ENCODE peak calls at places on chromosomes 4 and X, in eight cellular contexts. R, N, Z, D, B, V, I and M are unnamed samples.

GRCh38 chr4:87853108-87853507 is 20.3 kb downstream of the MEPE start:
- DNase-seq in R (no peak), N (peak), Z (peak), D (no peak), B (peak), V (no peak), I (peak), M (peak)

GRCh38 chrX:3697701-3698279 is 15.7 kb downstream of the PRKX start:
- DNase-seq in R (no peak), N (peak), Z (no peak), D (peak), B (peak), V (no peak), I (no peak), M (no peak)

GRCh38 chrX:2492536-2493218 is 8.1 kb downstream of the DHRSX start:
- DNase-seq in R (no peak), N (no peak), Z (no peak), D (no peak), B (no peak), V (no peak), I (no peak), M (no peak)

GRCh38 chr4:59695355-59696053 is 1504.6 kb upstream of the ADGRL3 start:
- DNase-seq in R (no peak), N (no peak), Z (no peak), D (no peak), B (no peak), V (no peak), I (no peak), M (no peak)

GRCh38 chrX:34880656-34881055 is 61.9 kb upstream of the FAM47B start:
- DNase-seq in R (no peak), N (no peak), Z (peak), D (no peak), B (no peak), V (no peak), I (no peak), M (no peak)

GRCh38 chrX:110836982-110837381 is 41.4 kb upstream of the CHRDL1 start:
- DNase-seq in R (no peak), N (peak), Z (peak), D (no peak), B (peak), V (no peak), I (no peak), M (no peak)

GRCh38 chrX:46770006-46770816 is 11.3 kb upstream of the SLC9A7 start:
- DNase-seq in R (no peak), N (no peak), Z (no peak), D (no peak), B (no peak), V (no peak), I (no peak), M (no peak)

GRCh38 chrX:63739885-63740284 is 45.1 kb downstream of the ARHGEF9 start:
- DNase-seq in R (no peak), N (no peak), Z (no peak), D (no peak), B (no peak), V (no peak), I (no peak), M (no peak)

GRCh38 chrX:48676893-48677270 is 6.7 kb upstream of the WAS start:
- DNase-seq in R (peak), N (no peak), Z (peak), D (no peak), B (no peak), V (no peak), I (no peak), M (no peak)

GRCh38 chr4:71440612-71441011 is 101.8 kb downstream of the SLC4A4 start:
- DNase-seq in R (no peak), N (no peak), Z (no peak), D (no peak), B (no peak), V (no peak), I (no peak), M (no peak)

GRCh38 chrX:110267874-110268273 is 50.0 kb downstream of the AMMECR1 start:
- DNase-seq in R (no peak), N (no peak), Z (no peak), D (no peak), B (no peak), V (no peak), I (peak), M (no peak)

GRCh38 chr4:26557164-26557563 is 26.7 kb upstream of the TBC1D19 start:
- DNase-seq in R (no peak), N (no peak), Z (no peak), D (no peak), B (no peak), V (no peak), I (no peak), M (peak)

GRCh38 chrX:21958187-21958586 is 17.7 kb downstream of the SMS start:
- DNase-seq in R (no peak), N (no peak), Z (no peak), D (no peak), B (no peak), V (no peak), I (no peak), M (no peak)

GRCh38 chrX:104566921-104567501 is 1.0 kb downstream of the IL1RAPL2 start:
- DNase-seq in R (no peak), N (peak), Z (no peak), D (no peak), B (peak), V (no peak), I (no peak), M (no peak)

GRCh38 chr4:2286904-2287593 is 25.1 kb upstream of the MXD4 start:
- DNase-seq in R (no peak), N (peak), Z (no peak), D (peak), B (no peak), V (no peak), I (no peak), M (no peak)

GRCh38 chrX:109843963-109844751 is 111.1 kb upstream of the ACSL4 start:
- DNase-seq in R (no peak), N (no peak), Z (no peak), D (no peak), B (no peak), V (no peak), I (no peak), M (no peak)

GRCh38 chr4:54473077-54473545 is 184.6 kb upstream of the KIT start:
- DNase-seq in R (no peak), N (no peak), Z (no peak), D (no peak), B (no peak), V (no peak), I (no peak), M (peak)

GRCh38 chrX:12901486-12901885 is 4.9 kb upstream of the TLR8 start:
- DNase-seq in R (peak), N (peak), Z (peak), D (peak), B (peak), V (peak), I (peak), M (no peak)

GRCh38 chr4:6913350-6913749 is 3.7 kb downstream of the TBC1D14 start:
- DNase-seq in R (no peak), N (no peak), Z (no peak), D (no peak), B (no peak), V (no peak), I (no peak), M (no peak)

GRCh38 chr4:139522457-139522856 is 33.6 kb downstream of the SETD7 start:
- DNase-seq in R (no peak), N (peak), Z (no peak), D (no peak), B (peak), V (no peak), I (no peak), M (no peak)

GRCh38 chr4:103497692-103498091 is 222.1 kb downstream of the TACR3 start:
- DNase-seq in R (no peak), N (no peak), Z (no peak), D (no peak), B (no peak), V (no peak), I (no peak), M (no peak)

GRCh38 chrX:43741843-43742573 is 85.9 kb downstream of the MAOA start:
- DNase-seq in R (no peak), N (no peak), Z (no peak), D (no peak), B (no peak), V (no peak), I (no peak), M (no peak)

GRCh38 chrX:18294893-18295292 is 59.6 kb downstream of the SCML2 start:
- DNase-seq in R (no peak), N (no peak), Z (no peak), D (no peak), B (no peak), V (no peak), I (no peak), M (no peak)

GRCh38 chr4:4968161-4968757 is 51.0 kb downstream of the CYTL1 start:
- DNase-seq in R (no peak), N (no peak), Z (no peak), D (no peak), B (no peak), V (no peak), I (no peak), M (no peak)

GRCh38 chrX:288561-288991 is 7.4 kb downstream of the PLCXD1 start:
- DNase-seq in R (no peak), N (no peak), Z (no peak), D (peak), B (no peak), V (no peak), I (no peak), M (no peak)